ENCODE peak calls at places on chromosomes 5 and 9, in five cellular contexts. U, R, I, W and J are unnamed samples.

GRCh38 chr5:35672995-35673394 is 55.3 kb downstream of the SPEF2 start:
- DNase-seq in I (no peak), U (no peak), R (no peak), W (no peak), J (peak)

GRCh38 chr9:81801190-81801589 is 111.8 kb upstream of the TLE1 start:
- DNase-seq in I (no peak), R (peak), W (no peak), U (no peak), J (no peak)

GRCh38 chr5:154260860-154261235 is 70.3 kb downstream of the GALNT10 start:
- DNase-seq in W (no peak), I (no peak), U (no peak), R (no peak), J (no peak)

GRCh38 chr5:102971693-102972293 is 148.1 kb downstream of the GIN1 start:
- DNase-seq in U (no peak), W (peak), R (peak), I (no peak), J (no peak)

GRCh38 chr5:74641778-74642542 is 1.4 kb upstream of the ENC1 start:
- DNase-seq in I (no peak), W (peak), R (peak), U (peak), J (no peak)

GRCh38 chr9:82924243-82924605 is 138.7 kb downstream of the RASEF start:
- DNase-seq in U (no peak), I (no peak), R (no peak), W (no peak), J (no peak)

GRCh38 chr9:136655244-136656225 is 7.2 kb upstream of the EGFL7 start:
- DNase-seq in I (no peak), R (no peak), W (no peak), U (no peak), J (no peak)

GRCh38 chr9:4861736-4862451 is 69.2 kb downstream of the RCL1 start:
- DNase-seq in R (no peak), I (no peak), U (no peak), W (no peak), J (no peak)

GRCh38 chr5:65395526-65396155 is 86.1 kb downstream of the ADAMTS6 start:
- DNase-seq in I (peak), R (peak), W (peak), U (no peak), J (no peak)

GRCh38 chr5:40700116-40700822 is 20.6 kb downstream of the PTGER4 start:
- DNase-seq in W (no peak), I (no peak), R (no peak), U (no peak), J (no peak)

GRCh38 chr5:172692981-172693380 is 51.9 kb downstream of the NEURL1B start:
- DNase-seq in W (no peak), I (no peak), U (no peak), R (peak), J (no peak)

GRCh38 chr9:114226289-114227055 is 71.1 kb downstream of the COL27A1 start:
- DNase-seq in W (no peak), R (no peak), I (no peak), U (no peak), J (no peak)

GRCh38 chr9:135501261-135502167 is 1.0 kb downstream of the MRPS2 start:
- DNase-seq in U (peak), I (peak), R (no peak), W (no peak), J (peak)

GRCh38 chr5:79562351-79563246 is 48.7 kb upstream of the HOMER1 start:
- DNase-seq in R (peak), I (no peak), W (peak), U (no peak), J (no peak)

GRCh38 chr9:134356496-134357470 is 30.5 kb downstream of the RXRA start:
- DNase-seq in U (peak), R (no peak), W (no peak), I (no peak), J (no peak)

GRCh38 chr9:114314256-114314867 is 8.5 kb upstream of the ORM1 start:
- DNase-seq in R (no peak), W (no peak), U (peak), I (no peak), J (no peak)

GRCh38 chr5:112965733-112966306 is 10.8 kb upstream of the DCP2 start:
- DNase-seq in W (no peak), U (no peak), I (no peak), R (no peak), J (no peak)